ENCODE peak calls at places on chromosomes 7 and 10, in ten cellular contexts. One of them, this sample, is unnamed.

GRCh38 chr7:725223-726005 is 1.1 kb upstream of the DNAAF5 start:
- DNase-seq in esophagus muscularis mucosa: no peak
- DNase-seq in stomach: no peak
- DNase-seq in A549: no peak
- DNase-seq in ovary: no peak
- DNase-seq in tibial nerve: no peak
- DNase-seq in sigmoid colon: no peak
- DNase-seq in HepG2: no peak
- DNase-seq in GM12878: no peak
- DNase-seq in K562: no peak
- DNase-seq in this sample: no peak

GRCh38 chr7:30800785-30801252 is 29.6 kb downstream of the MINDY4 start:
- DNase-seq in tibial nerve: no peak
- DNase-seq in sigmoid colon: peak
- DNase-seq in K562: peak
- DNase-seq in GM12878: peak
- DNase-seq in A549: peak
- DNase-seq in esophagus muscularis mucosa: peak
- DNase-seq in HepG2: peak
- DNase-seq in ovary: peak
- DNase-seq in stomach: peak
- DNase-seq in this sample: peak

GRCh38 chr10:6543431-6544005 is 36.6 kb downstream of the PRKCQ start:
- DNase-seq in stomach: no peak
- DNase-seq in HepG2: no peak
- DNase-seq in A549: no peak
- DNase-seq in tibial nerve: no peak
- DNase-seq in sigmoid colon: no peak
- DNase-seq in esophagus muscularis mucosa: no peak
- DNase-seq in K562: no peak
- DNase-seq in GM12878: no peak
- DNase-seq in ovary: no peak
- DNase-seq in this sample: no peak

GRCh38 chr10:133339708-133340380 is 3.1 kb upstream of the CALY start:
- DNase-seq in K562: no peak
- DNase-seq in A549: no peak
- DNase-seq in sigmoid colon: no peak
- DNase-seq in stomach: no peak
- DNase-seq in esophagus muscularis mucosa: no peak
- DNase-seq in tibial nerve: no peak
- DNase-seq in HepG2: no peak
- DNase-seq in ovary: no peak
- DNase-seq in GM12878: no peak
- DNase-seq in this sample: no peak

GRCh38 chr10:25805986-25806385 is 128.0 kb upstream of the MYO3A start:
- DNase-seq in stomach: no peak
- DNase-seq in ovary: no peak
- DNase-seq in K562: no peak
- DNase-seq in GM12878: no peak
- DNase-seq in sigmoid colon: no peak
- DNase-seq in HepG2: no peak
- DNase-seq in tibial nerve: no peak
- DNase-seq in A549: no peak
- DNase-seq in esophagus muscularis mucosa: no peak
- DNase-seq in this sample: no peak

GRCh38 chr10:58158806-58159205 is 108.9 kb downstream of the IPMK start:
- DNase-seq in GM12878: no peak
- DNase-seq in stomach: no peak
- DNase-seq in ovary: no peak
- DNase-seq in esophagus muscularis mucosa: no peak
- DNase-seq in HepG2: no peak
- DNase-seq in sigmoid colon: no peak
- DNase-seq in A549: no peak
- DNase-seq in K562: no peak
- DNase-seq in tibial nerve: no peak
- DNase-seq in this sample: no peak

GRCh38 chr7:3195160-3195559 is 105.9 kb upstream of the SDK1 start:
- DNase-seq in esophagus muscularis mucosa: no peak
- DNase-seq in GM12878: no peak
- DNase-seq in HepG2: no peak
- DNase-seq in tibial nerve: no peak
- DNase-seq in stomach: no peak
- DNase-seq in sigmoid colon: peak
- DNase-seq in A549: no peak
- DNase-seq in ovary: no peak
- DNase-seq in K562: no peak
- DNase-seq in this sample: no peak

GRCh38 chr10:70458329-70459060 is 17.0 kb upstream of the NODAL start:
- DNase-seq in tibial nerve: peak
- DNase-seq in GM12878: no peak
- DNase-seq in ovary: peak
- DNase-seq in HepG2: no peak
- DNase-seq in esophagus muscularis mucosa: no peak
- DNase-seq in K562: peak
- DNase-seq in sigmoid colon: peak
- DNase-seq in A549: no peak
- DNase-seq in stomach: peak
- DNase-seq in this sample: peak

GRCh38 chr7:101911800-101912705 is 94.6 kb downstream of the CUX1 start:
- DNase-seq in esophagus muscularis mucosa: no peak
- DNase-seq in A549: no peak
- DNase-seq in sigmoid colon: peak
- DNase-seq in HepG2: peak
- DNase-seq in K562: peak
- DNase-seq in ovary: peak
- DNase-seq in tibial nerve: peak
- DNase-seq in stomach: no peak
- DNase-seq in GM12878: no peak
- DNase-seq in this sample: peak

GRCh38 chr7:150398108-150398964 is 19.2 kb downstream of the ZNF775 start:
- DNase-seq in A549: no peak
- DNase-seq in sigmoid colon: peak
- DNase-seq in K562: no peak
- DNase-seq in esophagus muscularis mucosa: no peak
- DNase-seq in stomach: no peak
- DNase-seq in tibial nerve: no peak
- DNase-seq in ovary: no peak
- DNase-seq in GM12878: no peak
- DNase-seq in HepG2: no peak
- DNase-seq in this sample: no peak

GRCh38 chr7:18873674-18874341 is 243.6 kb downstream of the TWIST1 start:
- DNase-seq in tibial nerve: no peak
- DNase-seq in esophagus muscularis mucosa: no peak
- DNase-seq in sigmoid colon: no peak
- DNase-seq in GM12878: no peak
- DNase-seq in stomach: no peak
- DNase-seq in ovary: no peak
- DNase-seq in K562: no peak
- DNase-seq in A549: no peak
- DNase-seq in HepG2: no peak
- DNase-seq in this sample: no peak
- TF ChIP-seq CTCF in tibial nerve: no peak
- TF ChIP-seq CTCF in esophagus muscularis mucosa: no peak
- TF ChIP-seq CTCF in sigmoid colon: no peak
- TF ChIP-seq CTCF in GM12878: no peak
- TF ChIP-seq CTCF in stomach: no peak
- TF ChIP-seq CTCF in ovary: no peak
- TF ChIP-seq CTCF in K562: no peak
- TF ChIP-seq CTCF in A549: no peak
- TF ChIP-seq CTCF in HepG2: no peak
- TF ChIP-seq CTCF in this sample: no peak

GRCh38 chr10:90856261-90856660 is 1.6 kb downstream of the HTR7 start:
- DNase-seq in sigmoid colon: no peak
- DNase-seq in GM12878: no peak
- DNase-seq in K562: no peak
- DNase-seq in A549: no peak
- DNase-seq in stomach: no peak
- DNase-seq in esophagus muscularis mucosa: no peak
- DNase-seq in tibial nerve: no peak
- DNase-seq in ovary: no peak
- DNase-seq in HepG2: no peak
- DNase-seq in this sample: no peak

GRCh38 chr10:90858489-90858968 is 690 bp upstream of the HTR7 start:
- DNase-seq in A549: no peak
- DNase-seq in esophagus muscularis mucosa: no peak
- DNase-seq in sigmoid colon: no peak
- DNase-seq in HepG2: no peak
- DNase-seq in tibial nerve: no peak
- DNase-seq in stomach: no peak
- DNase-seq in ovary: no peak
- DNase-seq in GM12878: no peak
- DNase-seq in K562: no peak
- DNase-seq in this sample: no peak

GRCh38 chr10:90856964-90857634 is 740 bp downstream of the HTR7 start:
- DNase-seq in tibial nerve: no peak
- DNase-seq in K562: no peak
- DNase-seq in stomach: no peak
- DNase-seq in HepG2: no peak
- DNase-seq in sigmoid colon: no peak
- DNase-seq in GM12878: no peak
- DNase-seq in esophagus muscularis mucosa: no peak
- DNase-seq in ovary: no peak
- DNase-seq in A549: no peak
- DNase-seq in this sample: peak

GRCh38 chr10:90859321-90859751 is 1.5 kb upstream of the HTR7 start:
- DNase-seq in sigmoid colon: no peak
- DNase-seq in K562: no peak
- DNase-seq in esophagus muscularis mucosa: no peak
- DNase-seq in A549: no peak
- DNase-seq in tibial nerve: no peak
- DNase-seq in GM12878: no peak
- DNase-seq in stomach: no peak
- DNase-seq in HepG2: peak
- DNase-seq in ovary: no peak
- DNase-seq in this sample: no peak

GRCh38 chr10:90857635-90858488 is at the start of gene HTR7:
- DNase-seq in stomach: peak
- DNase-seq in tibial nerve: peak
- DNase-seq in ovary: peak
- DNase-seq in sigmoid colon: peak
- DNase-seq in K562: peak
- DNase-seq in HepG2: peak
- DNase-seq in GM12878: no peak
- DNase-seq in esophagus muscularis mucosa: no peak
- DNase-seq in A549: peak
- DNase-seq in this sample: peak
- TF ChIP-seq EP300 in stomach: no peak
- TF ChIP-seq EP300 in tibial nerve: no peak
- TF ChIP-seq EP300 in ovary: no peak
- TF ChIP-seq EP300 in sigmoid colon: no peak
- TF ChIP-seq EP300 in K562: no peak
- TF ChIP-seq EP300 in HepG2: no peak
- TF ChIP-seq EP300 in GM12878: no peak
- TF ChIP-seq EP300 in esophagus muscularis mucosa: no peak
- TF ChIP-seq EP300 in A549: no peak
- TF ChIP-seq EP300 in this sample: no peak

DNA sequence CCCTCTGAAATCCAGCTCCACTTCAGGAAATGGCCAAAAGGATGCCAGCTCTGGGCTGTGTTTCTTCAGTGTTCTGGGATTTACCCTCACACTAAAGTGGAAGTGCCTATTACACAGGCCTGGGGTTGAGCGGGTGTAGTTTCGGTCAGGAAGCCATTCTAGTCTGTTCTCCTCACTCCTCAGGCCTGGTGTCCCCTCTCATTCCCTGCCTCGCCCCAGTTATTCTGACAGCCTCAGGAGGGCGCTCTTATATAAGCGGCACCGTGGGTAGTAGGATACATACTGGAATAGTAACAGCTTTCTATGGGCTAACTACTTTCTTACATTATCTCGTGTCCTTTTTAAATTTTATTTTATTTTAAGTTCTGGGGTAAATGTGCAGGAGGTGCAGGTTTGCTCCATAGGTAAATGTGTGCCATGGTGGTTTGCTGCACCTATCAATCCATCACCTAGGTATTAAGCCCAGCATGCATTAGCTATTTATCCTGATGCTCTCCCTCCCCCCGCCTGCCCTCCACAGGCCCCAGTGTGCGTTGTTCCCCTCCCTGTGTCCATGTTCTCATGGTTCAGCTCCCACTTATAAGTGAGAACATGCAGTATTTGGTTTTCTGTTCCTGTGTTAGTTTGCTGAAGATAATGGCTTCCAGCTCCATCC is 12.2 kb upstream of the LGI1 start:
- DNase-seq in esophagus muscularis mucosa: no peak
- DNase-seq in tibial nerve: no peak
- DNase-seq in stomach: no peak
- DNase-seq in GM12878: no peak
- DNase-seq in K562: peak
- DNase-seq in sigmoid colon: no peak
- DNase-seq in HepG2: peak
- DNase-seq in ovary: no peak
- DNase-seq in A549: peak
- DNase-seq in this sample: no peak
- TF ChIP-seq CTCF in esophagus muscularis mucosa: no peak
- TF ChIP-seq CTCF in tibial nerve: peak
- TF ChIP-seq CTCF in stomach: no peak
- TF ChIP-seq CTCF in GM12878: peak
- TF ChIP-seq CTCF in K562: peak
- TF ChIP-seq CTCF in sigmoid colon: no peak
- TF ChIP-seq CTCF in HepG2: peak
- TF ChIP-seq CTCF in ovary: no peak
- TF ChIP-seq CTCF in A549: peak
- TF ChIP-seq CTCF in this sample: no peak

GRCh38 chr7:37052673-37053072 is 328.4 kb upstream of the AOAH start:
- DNase-seq in GM12878: no peak
- DNase-seq in stomach: no peak
- DNase-seq in ovary: no peak
- DNase-seq in esophagus muscularis mucosa: no peak
- DNase-seq in HepG2: peak
- DNase-seq in A549: peak
- DNase-seq in sigmoid colon: no peak
- DNase-seq in tibial nerve: no peak
- DNase-seq in K562: peak
- DNase-seq in this sample: no peak
- TF ChIP-seq EP300 in GM12878: no peak
- TF ChIP-seq EP300 in stomach: no peak
- TF ChIP-seq EP300 in ovary: no peak
- TF ChIP-seq EP300 in esophagus muscularis mucosa: no peak
- TF ChIP-seq EP300 in HepG2: peak
- TF ChIP-seq EP300 in A549: no peak
- TF ChIP-seq EP300 in sigmoid colon: no peak
- TF ChIP-seq EP300 in tibial nerve: no peak
- TF ChIP-seq EP300 in K562: no peak
- TF ChIP-seq EP300 in this sample: no peak

This sample was measured in upper lobe of left lung.